ENCODE peak calls at places on chromosome 22, in eight cellular contexts. Z is neural crest cell, V is lower lobe of right lung, K is foreskin fibroblast, W is coronary artery, N is ovary, J is kidney, H is fibroblast of mammary gland. G is an unnamed sample.

GRCh38 chr22:27110985-27111451 is 453.6 kb downstream of the MIAT start:
- DNase-seq in Z (no peak), V (no peak), K (no peak), W (no peak), N (no peak), J (no peak), H (no peak), G (no peak)

GRCh38 chr22:20577549-20577975 is 70.2 kb downstream of the MED15 start:
- DNase-seq in Z (no peak), V (peak; percentile 78), K (no peak), W (no peak), N (no peak), J (no peak), H (peak; percentile 31), G (no peak)

GRCh38 chr22:20061481-20061861 is 18.6 kb upstream of the DGCR8 start:
- DNase-seq in Z (no peak), V (no peak), K (no peak), W (peak; percentile 59), N (no peak), J (no peak), H (peak; percentile 57), G (no peak)

GRCh38 chr22:19085233-19086043 is 36.8 kb downstream of the DGCR2 start:
- DNase-seq in Z (peak; percentile 6), V (no peak), K (peak; percentile 12), W (no peak), N (no peak), J (no peak), H (peak; percentile 43), G (no peak)

GRCh38 chr22:35564975-35565867 is 24.6 kb downstream of the RASD2 start:
- DNase-seq in Z (no peak), V (no peak), K (no peak), W (no peak), N (no peak), J (no peak), H (peak; percentile 85), G (no peak)

GRCh38 chr22:39182478-39183030 is 30.1 kb upstream of the CBX7 start:
- DNase-seq in Z (no peak), V (peak; percentile 14), K (no peak), W (no peak), N (no peak), J (no peak), H (no peak), G (no peak)

GRCh38 chr22:25839755-25840154 is 97.8 kb downstream of the MYO18B start:
- DNase-seq in Z (no peak), V (no peak), K (no peak), W (peak; percentile 41), N (no peak), J (no peak), H (no peak), G (no peak)

GRCh38 chr22:25420925-25421904 is 143.3 kb upstream of the GRK3 start:
- DNase-seq in Z (no peak), V (no peak), K (no peak), W (peak; percentile 43), N (no peak), J (peak; percentile 66), H (no peak), G (no peak)

GRCh38 chr22:34973926-34974325 is 92.0 kb upstream of the ISX start:
- DNase-seq in Z (no peak), V (no peak), K (no peak), W (no peak), N (no peak), J (no peak), H (no peak), G (no peak)

GRCh38 chr22:21020802-21021429 is 6.0 kb downstream of the P2RX6 start:
- DNase-seq in Z (no peak), V (no peak), K (no peak), W (no peak), N (no peak), J (no peak), H (no peak), G (no peak)

GRCh38 chr22:44870021-44870420 is 117.6 kb downstream of the ARHGAP8 start:
- DNase-seq in Z (no peak), V (no peak), K (no peak), W (no peak), N (no peak), J (peak; percentile 50), H (peak; percentile 27), G (no peak)

GRCh38 chr22:46971141-46971775 is 208.8 kb downstream of the TBC1D22A start:
- DNase-seq in Z (no peak), V (no peak), K (peak; percentile 35), W (peak; percentile 70), N (peak; percentile 60), J (peak; percentile 65), H (no peak), G (no peak)

GRCh38 chr22:37198290-37199102 is 10.4 kb upstream of the C1QTNF6 start:
- DNase-seq in Z (peak; percentile 94), V (peak; percentile 90), K (peak; percentile 59), W (no peak), N (peak; percentile 89), J (peak; percentile 94), H (peak; percentile 73), G (peak; percentile 94)

GRCh38 chr22:37201066-37201820 is 11.0 kb downstream of the SSTR3 start:
- DNase-seq in Z (no peak), V (peak; percentile 19), K (no peak), W (no peak), N (no peak), J (peak; percentile 60), H (no peak), G (no peak)

GRCh38 chr22:37199103-37199838 is 11.2 kb upstream of the C1QTNF6 start:
- DNase-seq in Z (peak; percentile 100), V (peak; percentile 98), K (peak; percentile 95), W (peak; percentile 99), N (peak; percentile 99), J (peak; percentile 99), H (peak; percentile 96), G (peak; percentile 100)

GRCh38 chr22:37197451-37198289 is 9.6 kb upstream of the C1QTNF6 start:
- DNase-seq in Z (no peak), V (peak; percentile 71), K (peak; percentile 37), W (no peak), N (peak; percentile 73), J (peak; percentile 89), H (peak; percentile 83), G (no peak)

DNA sequence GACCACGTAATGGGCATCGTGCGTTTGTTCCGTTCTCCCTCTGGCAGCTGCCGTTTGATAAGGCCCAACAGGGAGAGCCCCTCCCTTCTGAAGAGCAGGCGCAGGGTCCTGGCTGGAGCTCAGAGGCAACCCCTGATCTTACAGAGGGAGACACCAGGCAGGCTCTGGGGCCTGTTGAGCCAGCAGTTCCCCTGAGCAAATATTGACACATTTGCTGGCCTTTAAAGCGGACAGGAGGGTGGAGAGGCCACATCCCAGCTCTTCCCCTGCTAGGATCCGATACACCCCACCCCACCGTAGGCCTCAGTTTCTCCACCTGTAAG is 11.8 kb upstream of the C1QTNF6 start:
- DNase-seq in Z (no peak), V (no peak), K (no peak), W (no peak), N (no peak), J (no peak), H (no peak), G (no peak)
- TF ChIP-seq CTCF in Z (no peak), V (no peak), K (no peak), W (no peak), N (no peak), J (no peak), H (no peak), G (no peak)

DNA sequence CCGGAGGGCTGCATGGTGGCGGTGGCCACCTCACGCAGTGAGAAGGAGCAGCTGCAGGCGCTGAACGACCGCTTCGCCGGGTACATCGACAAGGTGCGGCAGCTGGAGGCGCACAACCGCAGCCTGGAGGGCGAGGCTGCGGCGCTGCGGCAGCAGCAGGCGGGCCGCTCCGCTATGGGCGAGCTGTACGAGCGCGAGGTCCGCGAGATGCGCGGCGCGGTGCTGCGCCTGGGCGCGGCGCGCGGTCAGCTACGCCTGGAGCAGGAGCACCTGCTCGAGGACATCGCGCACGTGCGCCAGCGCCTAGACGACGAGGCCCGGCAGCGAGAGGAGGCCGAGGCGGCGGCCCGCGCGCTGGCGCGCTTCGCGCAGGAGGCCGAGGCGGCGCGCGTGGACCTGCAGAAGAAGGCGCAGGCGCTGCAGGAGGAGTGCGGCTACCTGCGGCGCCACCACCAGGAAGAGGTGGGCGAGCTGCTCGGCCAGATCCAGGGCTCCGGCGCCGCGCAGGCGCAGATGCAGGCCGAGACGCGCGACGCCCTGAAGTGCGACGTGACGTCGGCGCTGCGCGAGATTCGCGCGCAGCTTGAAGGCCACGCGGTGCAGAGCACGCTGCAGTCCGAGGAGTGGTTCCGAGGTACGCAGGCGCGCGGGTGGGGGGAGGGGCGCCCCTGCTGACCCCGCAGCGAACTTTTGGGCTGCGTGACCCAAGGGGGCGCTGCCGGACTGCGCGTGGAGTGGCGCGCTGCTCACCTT is 670 bp downstream of the NEFH start:
- DNase-seq in Z (peak; percentile 20), V (peak; percentile 59), K (peak; percentile 69), W (no peak), N (peak; percentile 33), J (no peak), H (peak; percentile 58), G (peak; percentile 57)
- TF ChIP-seq CTCF in Z (peak; percentile 21), V (peak; percentile 11), K (no peak), W (no peak), N (no peak), J (no peak), H (no peak), G (no peak)

DNA sequence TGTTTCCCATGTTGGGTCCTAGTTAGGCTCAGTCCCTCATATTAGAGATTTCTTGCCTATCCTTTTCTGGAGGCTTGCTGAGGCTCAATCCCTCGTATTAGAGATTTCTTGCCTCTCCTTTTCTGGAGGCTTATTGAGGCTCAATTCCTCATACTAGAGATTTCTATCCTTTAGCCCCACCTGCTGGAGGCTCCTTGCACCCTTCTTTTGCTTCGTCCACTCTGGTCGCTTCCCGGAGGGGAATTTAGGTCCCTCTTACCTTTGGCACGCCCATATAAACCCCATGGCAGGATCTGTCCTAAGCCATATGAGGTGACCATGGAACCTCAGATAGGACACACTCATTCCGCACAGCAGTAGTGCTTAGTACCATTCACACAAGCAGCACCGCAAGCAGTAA is 15.9 kb downstream of the CYP2D6 start:
- DNase-seq in Z (peak; percentile 43), V (no peak), K (peak; percentile 20), W (no peak), N (no peak), J (no peak), H (peak; percentile 36), G (no peak)
- TF ChIP-seq CTCF in Z (peak; percentile 41), V (peak; percentile 28), K (peak; percentile 28), W (no peak), N (no peak), J (peak; percentile 35), H (peak; percentile 56), G (no peak)

DNA sequence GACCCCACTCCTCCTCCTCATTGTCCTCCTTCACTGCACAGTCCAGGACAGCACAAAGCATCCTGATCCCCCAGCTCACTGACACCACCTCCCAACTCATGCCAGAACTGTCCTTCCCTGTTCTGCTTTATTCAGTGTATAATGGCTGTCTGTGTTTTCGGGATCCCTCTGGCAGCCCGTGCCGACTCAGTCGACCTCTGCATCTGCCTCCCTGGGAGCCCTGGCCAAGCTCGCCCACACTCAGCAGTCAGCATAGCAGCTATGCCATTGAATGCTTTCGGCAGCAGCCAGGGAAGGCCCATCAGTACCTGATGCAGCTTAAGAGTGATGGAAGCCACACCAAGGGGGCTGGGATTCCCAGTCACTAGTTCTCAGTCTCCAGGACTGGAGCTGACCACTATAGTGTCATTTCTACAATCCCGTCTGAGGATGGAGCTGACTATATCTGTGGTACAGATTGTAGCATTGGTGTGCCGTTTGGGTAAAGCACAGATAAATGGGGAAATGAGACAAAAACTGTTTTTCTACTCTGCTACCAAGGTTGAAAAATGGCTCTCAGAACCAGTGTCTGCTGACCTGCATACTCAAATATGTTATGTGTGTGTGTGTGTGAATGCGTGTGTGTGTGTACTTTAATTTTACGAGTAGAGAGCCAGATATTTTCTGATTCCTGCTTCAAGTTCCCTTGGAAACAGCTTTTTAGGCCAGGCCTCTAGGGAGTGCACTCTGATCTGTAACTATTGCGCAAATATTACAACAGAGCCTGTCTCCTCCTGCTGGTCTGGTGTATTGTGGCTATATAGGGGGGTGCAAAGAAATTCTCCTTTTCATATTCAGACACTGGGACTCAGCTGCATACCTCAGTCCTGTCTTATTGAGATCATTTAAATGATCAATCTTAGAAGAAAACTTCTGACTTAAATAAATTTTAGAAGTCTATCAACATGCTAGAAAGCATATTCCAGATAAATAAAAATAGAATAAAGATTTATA is 78.8 kb upstream of the TOP3B start:
- DNase-seq in Z (no peak), V (no peak), K (peak; percentile 4), W (no peak), N (peak; percentile 76), J (no peak), H (peak; percentile 62), G (no peak)
- TF ChIP-seq CTCF in Z (peak; percentile 28), V (no peak), K (peak; percentile 31), W (no peak), N (no peak), J (no peak), H (peak; percentile 30), G (no peak)